ENCODE peak calls at places on chromosomes 1 and 21, in six cellular contexts. S, A, G, U, O and R are unnamed samples.

GRCh38 chr1:179599623-179600249 is 8.1 kb downstream of the TDRD5 start:
- DNase-seq in S (peak; percentile 38), O (no peak), G (no peak), U (peak; percentile 64), A (no peak), R (peak; percentile 66)

GRCh38 chr1:149916193-149916926 is 1.3 kb downstream of the SV2A start:
- DNase-seq in O (no peak), G (no peak), S (no peak), U (no peak), A (peak; percentile 50), R (no peak)

GRCh38 chr1:81179239-81179638 is 621.5 kb upstream of the ADGRL2 start:
- DNase-seq in A (no peak), S (peak; percentile 91), O (no peak), U (peak; percentile 55), G (peak; percentile 90), R (peak; percentile 48)

GRCh38 chr1:200931776-200932175 is 37.1 kb downstream of the INAVA start:
- DNase-seq in S (no peak), U (no peak), A (peak; percentile 22), O (no peak), G (no peak), R (no peak)

GRCh38 chr1:158146165-158146564 is 34.5 kb upstream of the CD1D start:
- DNase-seq in O (no peak), U (peak; percentile 23), S (peak; percentile 69), A (no peak), G (no peak), R (peak; percentile 63)

GRCh38 chr21:38301321-38302214 is 44.8 kb downstream of the KCNJ15 start:
- DNase-seq in O (no peak), A (no peak), S (no peak), G (no peak), U (no peak), R (no peak)

GRCh38 chr1:167121375-167122120 is 27.7 kb downstream of the STYXL2 start:
- DNase-seq in U (peak; percentile 58), S (peak; percentile 20), G (no peak), A (peak; percentile 86), O (peak; percentile 82), R (peak; percentile 1)

GRCh38 chr1:54542120-54542961 is 5.7 kb upstream of the ACOT11 start:
- DNase-seq in S (peak; percentile 38), O (peak; percentile 86), U (peak; percentile 76), G (peak; percentile 4), A (peak; percentile 95), R (peak; percentile 32)

GRCh38 chr1:38436749-38437148 is 390.2 kb upstream of the POU3F1 start:
- DNase-seq in A (no peak), U (no peak), G (no peak), S (no peak), O (no peak), R (no peak)

GRCh38 chr21:33362044-33362555 is 37.3 kb downstream of the IFNAR1 start:
- DNase-seq in A (peak; percentile 78), O (no peak), S (no peak), U (no peak), G (no peak), R (peak; percentile 16)

GRCh38 chr1:203536981-203537455 is 43.1 kb downstream of the OPTC start:
- DNase-seq in A (peak; percentile 44), G (no peak), S (peak; percentile 77), O (no peak), U (peak; percentile 72), R (no peak)

GRCh38 chr1:189775343-189775742 is 702.3 kb downstream of the BRINP3 start:
- DNase-seq in O (no peak), S (no peak), G (no peak), A (no peak), U (peak; percentile 50), R (no peak)

GRCh38 chr1:200837931-200838571 is 34.7 kb upstream of the GPR25 start:
- DNase-seq in A (no peak), S (peak; percentile 62), G (peak; percentile 9), U (peak; percentile 17), O (no peak), R (peak; percentile 43)

GRCh38 chr1:235648407-235648907 is 1.1 kb downstream of the GNG4 start:
- DNase-seq in U (no peak), A (peak; percentile 73), G (no peak), S (no peak), O (peak; percentile 83), R (no peak)

GRCh38 chr1:6506210-6507036 is 15.0 kb upstream of the PLEKHG5 start:
- DNase-seq in A (no peak), U (no peak), O (peak; percentile 40), G (no peak), S (no peak), R (no peak)

GRCh38 chr1:227318003-227318851 is at the start of gene CDC42BPA:
- DNase-seq in G (peak; percentile 62), A (peak; percentile 91), U (peak; percentile 90), O (peak; percentile 95), S (peak; percentile 80), R (peak; percentile 95)

GRCh38 chr1:38613996-38614395 is 245.6 kb downstream of the RRAGC start:
- DNase-seq in S (no peak), G (no peak), A (no peak), U (no peak), O (no peak), R (no peak)

GRCh38 chr1:69787151-69787550 is 219.4 kb downstream of the LRRC7 start:
- DNase-seq in A (peak; percentile 57), S (no peak), G (no peak), O (no peak), U (no peak), R (no peak)

GRCh38 chr1:32724678-32725594 is 22.4 kb upstream of the SYNC start:
- DNase-seq in A (peak; percentile 90), S (peak; percentile 95), G (peak; percentile 78), O (peak; percentile 51), U (peak; percentile 92), R (peak; percentile 93)

GRCh38 chr1:197526736-197527371 is 248.4 kb downstream of the DENND1B start:
- DNase-seq in O (peak; percentile 4), A (no peak), U (peak; percentile 34), S (peak; percentile 47), G (no peak), R (peak; percentile 48)

GRCh38 chr1:93959413-93959812 is 50.2 kb upstream of the GCLM start:
- DNase-seq in S (no peak), U (no peak), O (no peak), A (no peak), G (no peak), R (no peak)

GRCh38 chr1:182484531-182485257 is 34.7 kb downstream of the RGSL1 start:
- DNase-seq in O (peak; percentile 7), A (peak; percentile 82), G (no peak), S (no peak), U (peak; percentile 11), R (no peak)

GRCh38 chr1:66695121-66695520 is 57.1 kb upstream of the DYNLT5 start:
- DNase-seq in U (no peak), G (no peak), S (no peak), O (no peak), A (no peak), R (peak; percentile 16)

GRCh38 chr1:52970149-52970548 is 43.1 kb downstream of the SCP2 start:
- DNase-seq in O (peak; percentile 38), U (peak; percentile 20), G (no peak), S (peak; percentile 47), A (peak; percentile 70), R (peak; percentile 25)

GRCh38 chr1:44650159-44650831 is 24.0 kb downstream of the TMEM53 start:
- DNase-seq in U (no peak), O (peak; percentile 81), A (peak; percentile 68), S (no peak), G (no peak), R (no peak)

GRCh38 chr1:13930151-13930550 is 230.2 kb downstream of the PRDM2 start:
- DNase-seq in G (no peak), U (peak; percentile 22), O (peak; percentile 15), S (no peak), A (peak; percentile 88), R (peak; percentile 4)

GRCh38 chr1:156889802-156890585 is 3.5 kb upstream of the PEAR1 start:
- DNase-seq in G (no peak), A (peak; percentile 96), U (peak; percentile 87), O (peak; percentile 81), S (peak; percentile 82), R (peak; percentile 79)

GRCh38 chr1:234844479-234845031 is 234.6 kb upstream of the IRF2BP2 start:
- DNase-seq in O (no peak), U (no peak), S (no peak), G (no peak), A (peak; percentile 27), R (peak; percentile 92)

GRCh38 chr1:177784394-177784793 is 185.5 kb downstream of the SEC16B start:
- DNase-seq in U (no peak), S (no peak), O (no peak), G (no peak), A (no peak), R (peak; percentile 70)

GRCh38 chr1:162020145-162020544 is 3.5 kb downstream of the OLFML2B start:
- DNase-seq in S (peak; percentile 72), G (no peak), U (no peak), A (no peak), O (no peak), R (no peak)

GRCh38 chr1:205943245-205943644 is at the start of gene SLC26A9:
- DNase-seq in A (no peak), S (no peak), U (no peak), O (no peak), G (no peak), R (no peak)

GRCh38 chr1:111904478-111905218 is 84.8 kb downstream of the KCND3 start:
- DNase-seq in G (no peak), S (no peak), O (peak; percentile 43), U (no peak), A (peak; percentile 70), R (no peak)

GRCh38 chr21:37799193-37800121 is 116.8 kb downstream of the KCNJ6 start:
- DNase-seq in G (no peak), U (no peak), A (no peak), O (no peak), S (no peak), R (no peak)

GRCh38 chr1:183989078-183989577 is 48.4 kb downstream of the COLGALT2 start:
- DNase-seq in G (peak; percentile 72), U (no peak), O (no peak), S (peak; percentile 92), A (no peak), R (peak; percentile 44)